ENCODE peak calls at places on chromosomes 13 and 19, in six cellular contexts. R is H1, K is A549, X is WTC11, Q is K562, T is HCT116. C is an unnamed sample.

GRCh38 chr13:48653074-48654054 is at the start of gene CYSLTR2:
- DNase-seq in R (no peak), K (no peak), X (no peak), Q (no peak), T (no peak), C (peak)

GRCh38 chr19:18284710-18285430 is 3.4 kb upstream of the JUND start:
- DNase-seq in R (no peak), K (no peak), X (no peak), Q (no peak), T (no peak), C (no peak)

GRCh38 chr13:106400282-106400681 is 135.2 kb downstream of the EFNB2 start:
- DNase-seq in R (no peak), K (no peak), X (no peak), Q (no peak), T (no peak), C (no peak)

GRCh38 chr19:5952193-5953033 is 25.5 kb downstream of the RANBP3 start:
- DNase-seq in R (no peak), K (no peak), X (no peak), Q (no peak), T (no peak), C (no peak)

GRCh38 chr13:64347662-64348061 is 2882.5 kb downstream of the PCDH9 start:
- DNase-seq in R (no peak), K (no peak), X (no peak), Q (no peak), T (no peak), C (no peak)

GRCh38 chr19:3321696-3322095 is 44.7 kb upstream of the NFIC start:
- DNase-seq in R (no peak), K (no peak), X (no peak), Q (no peak), T (no peak), C (no peak)

GRCh38 chr13:79989251-79989661 is 351.7 kb downstream of the SPRY2 start:
- DNase-seq in R (no peak), K (no peak), X (no peak), Q (no peak), T (no peak), C (no peak)

GRCh38 chr19:49637865-49638350 is 2.0 kb downstream of the RRAS start:
- DNase-seq in R (peak), K (peak), X (peak), Q (peak), T (no peak), C (peak)

GRCh38 chr13:27919934-27920676 is at the start of gene PDX1:
- DNase-seq in R (peak), K (peak), X (peak), Q (peak), T (no peak), C (no peak)

GRCh38 chr19:43674630-43674982 is 4.6 kb upstream of the PLAUR start:
- DNase-seq in R (no peak), K (no peak), X (no peak), Q (no peak), T (no peak), C (no peak)

GRCh38 chr19:17985037-17985818 is 18.3 kb downstream of the KCNN1 start:
- DNase-seq in R (no peak), K (no peak), X (no peak), Q (peak), T (peak), C (no peak)

GRCh38 chr13:75258159-75258782 is 223.7 kb downstream of the TBC1D4 start:
- DNase-seq in R (no peak), K (no peak), X (no peak), Q (peak), T (peak), C (peak)

GRCh38 chr13:96080676-96081075 is 9.2 kb upstream of the HS6ST3 start:
- DNase-seq in R (no peak), K (no peak), X (no peak), Q (no peak), T (no peak), C (no peak)

GRCh38 chr19:42032428-42032827 is 37.6 kb downstream of the GRIK5 start:
- DNase-seq in R (peak), K (no peak), X (peak), Q (no peak), T (no peak), C (no peak)

GRCh38 chr19:34232566-34233481 is 21.5 kb upstream of the GARRE1 start:
- DNase-seq in R (no peak), K (peak), X (no peak), Q (peak), T (peak), C (peak)

GRCh38 chr13:39036212-39036611 is 1.7 kb downstream of the PROSER1 start:
- DNase-seq in R (no peak), K (no peak), X (no peak), Q (peak), T (no peak), C (no peak)

GRCh38 chr13:50156140-50156539 is 140.9 kb downstream of the KCNRG start:
- DNase-seq in R (no peak), K (no peak), X (no peak), Q (no peak), T (no peak), C (no peak)

GRCh38 chr13:110767476-110767875 is 54.0 kb downstream of the ING1 start:
- DNase-seq in R (no peak), K (no peak), X (no peak), Q (no peak), T (no peak), C (no peak)

GRCh38 chr13:110233181-110233641 is 73.7 kb downstream of the COL4A1 start:
- DNase-seq in R (peak), K (no peak), X (no peak), Q (no peak), T (no peak), C (peak)

GRCh38 chr13:59510377-59510776 is 653.4 kb downstream of the DIAPH3 start:
- DNase-seq in R (no peak), K (no peak), X (no peak), Q (no peak), T (no peak), C (no peak)

GRCh38 chr13:62320129-62320724 is 904.6 kb upstream of the PCDH20 start:
- DNase-seq in R (no peak), K (peak), X (no peak), Q (peak), T (peak), C (peak)
- TF ChIP-seq MAX in R (no peak), K (no peak), X (no peak), Q (no peak), T (no peak), C (no peak)

GRCh38 chr19:23118400-23118799 is 1.6 kb downstream of the ZNF730 start:
- DNase-seq in R (no peak), K (no peak), X (peak), Q (no peak), T (no peak), C (no peak)

DNA sequence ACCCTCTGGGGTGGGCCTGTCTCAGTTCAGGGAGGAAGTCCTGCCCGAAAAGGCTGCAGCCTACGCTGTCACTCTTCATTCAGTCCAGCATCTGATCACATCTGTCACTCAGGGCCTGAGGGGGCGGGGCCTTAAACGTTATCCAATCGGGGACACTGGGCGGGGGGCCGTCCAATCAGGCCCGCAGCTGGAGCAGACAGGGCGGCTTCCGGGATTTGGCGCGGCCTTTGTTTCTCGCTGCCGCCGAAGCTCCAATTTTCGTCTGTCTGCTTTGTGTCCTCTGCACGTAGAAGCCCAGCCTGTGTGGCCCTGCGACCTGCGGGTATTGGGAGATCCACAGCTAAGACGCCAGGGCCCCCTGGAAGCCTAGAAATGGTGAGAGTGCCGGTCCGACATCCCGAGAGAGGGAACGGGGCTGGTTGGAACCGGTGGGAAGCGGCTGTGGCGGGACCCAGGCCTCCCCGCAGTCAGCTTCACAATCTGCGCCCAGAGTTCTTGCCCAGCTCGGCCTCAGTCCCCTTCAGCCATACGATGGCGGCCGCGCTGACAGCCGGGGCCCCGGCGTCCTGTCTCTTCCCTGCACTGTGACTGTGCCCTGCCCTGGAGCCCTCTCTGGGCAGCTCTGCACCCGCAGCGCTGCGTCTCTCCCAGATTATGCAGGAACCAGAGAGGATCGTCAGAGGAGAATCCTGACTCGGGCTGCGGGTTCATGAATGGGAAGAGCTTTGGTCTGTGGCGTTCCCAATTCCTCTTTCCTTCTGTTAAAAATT is at the start of gene ZNF730:
- DNase-seq in R (peak), K (no peak), X (peak), Q (peak), T (no peak), C (peak)
- TF ChIP-seq MAX in R (no peak), K (no peak), X (no peak), Q (no peak), T (no peak), C (no peak)

DNA sequence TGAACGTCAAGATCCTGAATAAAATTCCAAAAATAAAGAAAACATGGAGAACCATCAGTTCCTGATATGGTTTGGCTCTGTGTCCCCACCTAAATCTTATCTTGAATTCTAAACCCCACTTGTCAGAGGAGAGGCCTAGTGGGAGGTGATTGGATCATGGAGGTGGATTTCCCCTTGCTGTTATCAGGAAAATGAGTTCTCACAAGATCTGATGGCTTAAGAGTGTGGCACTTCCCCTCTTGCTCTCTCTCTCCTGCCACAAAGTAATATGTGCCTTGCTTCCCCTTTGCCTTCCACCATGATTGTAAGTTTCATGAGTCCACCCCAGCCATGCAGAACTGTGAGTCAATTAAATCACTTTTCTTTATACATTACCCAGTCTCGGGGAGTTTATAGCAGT is 827.4 kb downstream of the GPC5 start:
- DNase-seq in R (no peak), K (no peak), X (no peak), Q (no peak), T (no peak), C (no peak)
- TF ChIP-seq MAX in R (no peak), K (no peak), X (no peak), Q (no peak), T (no peak), C (no peak)

GRCh38 chr19:39127812-39128510 is 2.4 kb downstream of the PAK4 start:
- DNase-seq in R (no peak), K (no peak), X (no peak), Q (no peak), T (no peak), C (no peak)

GRCh38 chr19:39126312-39126561 is 651 bp downstream of the PAK4 start:
- DNase-seq in R (no peak), K (no peak), X (no peak), Q (no peak), T (no peak), C (no peak)

GRCh38 chr19:39125554-39126311 is at the start of gene PAK4:
- DNase-seq in R (peak), K (peak), X (peak), Q (peak), T (peak), C (peak)

GRCh38 chr19:39125199-39125553 is 410 bp upstream of the PAK4 start:
- DNase-seq in R (no peak), K (no peak), X (no peak), Q (no peak), T (no peak), C (no peak)

GRCh38 chr19:39126593-39127187 is 1.1 kb downstream of the PAK4 start:
- DNase-seq in R (no peak), K (peak), X (no peak), Q (no peak), T (no peak), C (peak)
- TF ChIP-seq MAX in R (no peak), K (peak), X (no peak), Q (no peak), T (no peak), C (no peak)